ENCODE peak calls at places on chromosomes 3 and 15, in seven cellular contexts. S is brain microvascular endothelial cell; P is Jurkat, Clone E6-1; H is pancreas; G is stimulated activated CD8-positive, alpha-beta memory T cell treated with anti-CD3 and anti-CD28 coated beads, Interleukin-15, amount 100 ng/mL, for 4 hours; F is KBM-7; Q is brain pericyte. U is an unnamed sample.

GRCh38 chr3:66719796-66720195 is 219.0 kb upstream of the LRIG1 start:
- DNase-seq in S (no peak), P (no peak), H (no peak), G (no peak), F (no peak), Q (no peak), U (no peak)

GRCh38 chr3:152657002-152657400 is 177.9 kb upstream of the P2RY1 start:
- DNase-seq in S (no peak), P (no peak), H (no peak), G (no peak), F (no peak), Q (no peak), U (no peak)

GRCh38 chr3:141057951-141058800 is 7.0 kb downstream of the SPSB4 start:
- DNase-seq in S (no peak), P (no peak), H (no peak), G (no peak), F (no peak), Q (no peak), U (no peak)

GRCh38 chr3:179630753-179631451 is 21.9 kb upstream of the USP13 start:
- DNase-seq in S (no peak), P (no peak), H (no peak), G (no peak), F (no peak), Q (no peak), U (no peak)

GRCh38 chr15:39381517-39381916 is 199.4 kb upstream of the THBS1 start:
- DNase-seq in S (peak; percentile 46), P (no peak), H (no peak), G (no peak), F (no peak), Q (no peak), U (no peak)

GRCh38 chr3:185341616-185342457 is 21.1 kb upstream of the MAP3K13 start:
- DNase-seq in S (no peak), P (no peak), H (no peak), G (no peak), F (no peak), Q (no peak), U (no peak)

GRCh38 chr3:165103616-165104015 is 25.3 kb upstream of the SI start:
- DNase-seq in S (no peak), P (no peak), H (no peak), G (no peak), F (no peak), Q (no peak), U (no peak)

GRCh38 chr15:78642341-78642740 is 1.3 kb upstream of the CHRNB4 start:
- DNase-seq in S (no peak), P (no peak), H (no peak), G (no peak), F (no peak), Q (no peak), U (no peak)

GRCh38 chr3:151501905-151502615 is 41.2 kb upstream of the IGSF10 start:
- DNase-seq in S (no peak), P (no peak), H (no peak), G (no peak), F (no peak), Q (no peak), U (peak; percentile 4)

GRCh38 chr3:111412656-111413055 is 129.3 kb upstream of the CD96 start:
- DNase-seq in S (no peak), P (no peak), H (no peak), G (no peak), F (no peak), Q (no peak), U (no peak)

GRCh38 chr3:81394656-81395055 is 366.8 kb downstream of the GBE1 start:
- DNase-seq in S (no peak), P (no peak), H (no peak), G (no peak), F (no peak), Q (no peak), U (no peak)

GRCh38 chr3:146161725-146162047 is 702 bp upstream of the PLOD2 start:
- DNase-seq in S (peak; percentile 42), P (no peak), H (no peak), G (no peak), F (no peak), Q (no peak), U (peak; percentile 79)

GRCh38 chr15:84833447-84833846 is 16.3 kb downstream of the ALPK3 start:
- DNase-seq in S (peak; percentile 47), P (no peak), H (no peak), G (no peak), F (no peak), Q (no peak), U (peak; percentile 53)

GRCh38 chr15:101528108-101528916 is 38.8 kb upstream of the PCSK6 start:
- DNase-seq in S (no peak), P (no peak), H (peak; percentile 84), G (no peak), F (no peak), Q (no peak), U (no peak)

GRCh38 chr15:59917504-59918157 is 86.5 kb upstream of the FOXB1 start:
- DNase-seq in S (peak; percentile 34), P (peak; percentile 63), H (peak; percentile 66), G (peak; percentile 16), F (peak; percentile 80), Q (no peak), U (peak; percentile 44)

U was measured in endothelial cell of umbilical vein.